ENCODE peak calls at places on chromosomes 1 and 21, in five cellular contexts. E is HepG2, D is H1, A is K562, G is GM12891. B is an unnamed sample.

GRCh38 chr1:229224308-229224707 is 46.6 kb upstream of the RAB4A start:
- DNase-seq in E (no peak), D (no peak), A (no peak), G (no peak), B (no peak)

GRCh38 chr1:34549199-34549598 is 205.6 kb upstream of the GJB5 start:
- DNase-seq in E (peak), D (peak), A (no peak), G (no peak), B (no peak)

GRCh38 chr1:84782311-84782771 is 92.1 kb upstream of the SSX2IP start:
- DNase-seq in E (peak), D (peak), A (peak), G (peak), B (peak)

GRCh38 chr21:44643911-44644310 is 2.3 kb upstream of the KRTAP10-11 start:
- DNase-seq in E (no peak), D (no peak), A (no peak), G (no peak), B (no peak)

GRCh38 chr1:30058966-30059365 is 664.4 kb downstream of the MATN1 start:
- DNase-seq in E (no peak), D (no peak), A (no peak), G (no peak), B (no peak)

GRCh38 chr1:147171399-147172167 is 687 bp downstream of the PRKAB2 start:
- DNase-seq in E (no peak), D (no peak), A (peak), G (peak), B (no peak)

GRCh38 chr21:21003701-21004100 is 5.5 kb downstream of the NCAM2 start:
- DNase-seq in E (peak), D (no peak), A (peak), G (no peak), B (no peak)

GRCh38 chr1:204829133-204829532 is 41.5 kb upstream of the NFASC start:
- DNase-seq in E (no peak), D (no peak), A (no peak), G (no peak), B (no peak)

GRCh38 chr1:15027515-15027948 is 126.0 kb upstream of the TMEM51 start:
- DNase-seq in E (peak), D (no peak), A (peak), G (peak), B (peak)

GRCh38 chr21:43611598-43612369 is 47.5 kb downstream of the HSF2BP start:
- DNase-seq in E (peak), D (peak), A (peak), G (no peak), B (no peak)

GRCh38 chr1:6210606-6211355 is 4.9 kb downstream of the RNF207 start:
- DNase-seq in E (no peak), D (no peak), A (no peak), G (no peak), B (no peak)

GRCh38 chr1:42757892-42758275 is 8.9 kb downstream of the P3H1 start:
- DNase-seq in E (no peak), D (no peak), A (no peak), G (no peak), B (no peak)

GRCh38 chr1:88730132-88730675 is 46.1 kb downstream of the PKN2 start:
- DNase-seq in E (no peak), D (no peak), A (no peak), G (no peak), B (no peak)

GRCh38 chr1:163772266-163772665 is 450.5 kb downstream of the NUF2 start:
- DNase-seq in E (no peak), D (no peak), A (no peak), G (no peak), B (no peak)

GRCh38 chr1:1046243-1046642 is 26.3 kb downstream of the AGRN start:
- DNase-seq in E (no peak), D (no peak), A (no peak), G (no peak), B (no peak)
- TF ChIP-seq TAF1 in E (no peak), D (no peak), A (no peak), G (no peak), B (no peak)

DNA sequence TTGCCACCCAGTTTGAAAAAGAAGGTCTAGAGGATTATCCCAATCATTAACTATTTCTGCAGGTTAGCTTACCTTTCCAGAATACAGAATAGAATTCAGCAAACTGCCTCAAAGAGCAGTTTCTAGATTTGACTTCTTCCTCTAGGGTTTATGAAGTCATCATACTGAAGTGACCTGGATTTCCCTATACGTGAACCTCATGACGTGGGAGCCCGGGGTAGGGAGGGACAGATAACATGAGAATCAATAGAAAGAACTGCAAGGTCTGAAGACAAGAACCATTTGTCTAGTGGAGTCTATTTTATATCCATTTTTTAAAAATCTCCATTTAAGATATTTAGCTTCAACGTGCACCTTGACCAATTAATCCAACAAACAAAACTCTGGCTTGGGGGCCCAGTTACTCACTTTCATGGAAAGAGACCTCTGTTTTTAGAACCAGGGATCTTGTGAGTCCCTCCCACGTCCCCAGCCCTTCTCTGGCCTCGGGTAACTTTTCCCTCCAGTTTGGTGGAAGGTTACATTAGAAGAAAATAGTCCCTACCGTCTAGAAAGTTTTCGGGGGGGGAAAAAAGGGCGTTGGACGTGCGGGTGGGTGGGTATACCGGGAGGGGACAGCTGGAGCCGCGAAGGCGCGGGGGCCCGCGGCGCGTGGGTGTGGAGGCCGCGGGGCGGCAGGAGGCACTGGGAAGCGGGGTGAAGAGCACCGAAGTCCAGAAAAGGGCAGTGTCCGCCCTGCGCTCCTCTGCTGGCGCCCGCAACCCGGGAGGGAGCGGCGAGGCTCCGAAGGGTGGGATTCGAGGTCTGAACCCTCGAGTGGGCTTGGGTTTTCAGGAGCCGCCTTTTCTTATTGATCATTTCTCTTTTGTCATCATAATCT is 13.8 kb upstream of the POGZ start:
- DNase-seq in E (no peak), D (no peak), A (peak), G (no peak), B (no peak)
- TF ChIP-seq POLR2A in E (no peak), D (peak), A (no peak), G (no peak), B (no peak)

GRCh38 chr1:114152211-114153050 is 1.2 kb downstream of the SYT6 start:
- DNase-seq in E (no peak), D (no peak), A (no peak), G (peak), B (no peak)
- TF ChIP-seq POLR2AphosphoS5 in E (no peak), D (peak), A (no peak), G (no peak), B (no peak)

GRCh38 chr1:110242731-110243130 is 32.6 kb downstream of the KCNC4 start:
- DNase-seq in E (no peak), D (no peak), A (no peak), G (no peak), B (no peak)

GRCh38 chr1:110241516-110241915 is 31.4 kb downstream of the KCNC4 start:
- DNase-seq in E (no peak), D (no peak), A (no peak), G (no peak), B (no peak)

GRCh38 chr1:110242062-110242461 is 31.9 kb downstream of the KCNC4 start:
- DNase-seq in E (no peak), D (no peak), A (no peak), G (no peak), B (no peak)

GRCh38 chr1:110243146-110243545 is 33.0 kb downstream of the KCNC4 start:
- DNase-seq in E (no peak), D (no peak), A (no peak), G (no peak), B (no peak)

GRCh38 chr1:110243581-110243980 is 33.5 kb downstream of the KCNC4 start:
- DNase-seq in E (no peak), D (no peak), A (no peak), G (no peak), B (no peak)
- TF ChIP-seq TAF1 in E (no peak), D (no peak), A (no peak), G (no peak), B (no peak)

GRCh38 chr1:51964309-51964696 is 26.2 kb downstream of the RAB3B start:
- DNase-seq in E (no peak), D (no peak), A (no peak), G (no peak), B (no peak)

GRCh38 chr1:51966559-51966958 is 23.9 kb downstream of the RAB3B start:
- DNase-seq in E (no peak), D (no peak), A (no peak), G (no peak), B (no peak)

GRCh38 chr1:51973587-51974474 is 16.7 kb downstream of the RAB3B start:
- DNase-seq in E (no peak), D (no peak), A (no peak), G (no peak), B (no peak)

GRCh38 chr1:51968632-51969031 is 21.9 kb downstream of the RAB3B start:
- DNase-seq in E (peak), D (no peak), A (no peak), G (no peak), B (no peak)

DNA sequence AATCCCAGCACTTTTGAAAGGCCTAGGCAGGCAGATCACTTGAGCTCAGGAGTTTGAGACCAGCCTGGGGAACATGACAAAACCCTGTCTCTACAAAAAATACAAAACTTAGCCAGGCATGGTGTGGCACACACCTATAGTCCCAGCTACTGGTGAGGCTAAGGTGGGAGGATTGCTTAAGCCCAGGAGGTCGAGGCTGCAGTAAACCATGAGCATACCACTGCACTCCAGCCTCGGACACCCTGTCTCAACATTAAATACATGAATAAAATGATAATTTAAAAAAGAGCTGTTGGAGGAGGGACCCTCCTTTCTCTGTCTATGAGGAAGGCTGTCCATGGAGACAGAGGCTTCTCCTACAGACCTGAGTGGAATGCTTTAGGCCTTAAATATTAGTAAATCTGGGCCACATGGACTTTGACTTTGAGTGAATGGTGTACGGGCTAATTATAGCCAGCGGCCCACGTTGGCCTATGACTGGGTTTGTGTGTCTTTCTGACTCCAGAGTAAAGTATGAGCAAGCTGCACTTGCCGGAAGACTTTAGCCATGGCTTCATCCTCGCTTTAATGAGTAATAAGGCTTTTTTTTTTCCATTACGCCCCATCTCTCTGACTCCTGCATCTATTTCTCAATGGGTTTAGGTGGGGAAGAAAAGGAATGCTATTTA is 21.3 kb downstream of the RAB3B start:
- DNase-seq in E (peak), D (no peak), A (no peak), G (no peak), B (no peak)
- TF ChIP-seq POLR2A in E (peak), D (no peak), A (no peak), G (no peak), B (no peak)

DNA sequence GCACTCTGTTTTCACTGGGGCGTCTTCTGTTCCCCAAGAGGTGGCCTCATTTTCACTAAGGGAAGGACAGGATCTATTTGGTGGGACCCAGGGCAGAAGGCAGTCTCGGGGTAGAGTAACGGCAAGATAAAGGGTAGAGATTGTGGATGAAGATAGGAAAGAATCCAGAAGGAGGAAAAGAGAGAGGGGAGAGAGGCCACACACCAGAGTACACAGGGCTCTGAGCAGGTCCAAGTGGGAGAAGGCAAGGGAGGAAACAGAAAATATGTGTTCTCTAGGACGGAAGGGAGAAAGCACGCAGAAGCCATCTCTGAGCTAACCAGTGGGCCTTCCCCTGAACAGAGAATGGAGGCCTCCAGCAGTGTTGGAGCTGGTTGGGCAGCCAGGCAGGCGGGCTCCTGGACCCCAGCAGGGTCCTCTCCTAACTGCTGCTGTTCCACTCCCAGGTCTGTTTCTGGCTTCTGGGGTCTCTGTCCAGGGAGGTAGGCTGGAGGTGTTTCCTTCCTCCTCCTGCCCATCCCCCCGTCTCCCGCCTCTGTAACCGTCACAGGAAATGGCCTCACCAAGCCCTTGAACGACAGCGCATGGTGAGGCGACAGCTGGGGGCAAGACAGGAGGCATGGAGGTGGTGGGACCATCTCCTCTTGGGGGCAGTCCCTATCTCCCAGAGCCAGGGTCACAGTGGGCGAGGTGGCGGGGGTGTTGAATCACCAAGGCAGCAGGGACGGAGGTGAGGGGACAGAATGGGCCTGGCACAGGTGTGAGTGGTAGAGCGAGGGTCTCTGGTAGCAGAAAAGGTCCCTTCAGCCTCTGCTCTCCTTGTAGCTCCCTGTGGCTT is 649 bp downstream of the PTPN7 start:
- DNase-seq in E (no peak), D (no peak), A (peak), G (peak), B (peak)
- TF ChIP-seq POLR2AphosphoS5 in E (no peak), D (no peak), A (peak), G (no peak), B (peak)

GRCh38 chr1:24933468-24933867 is 3.4 kb upstream of the RUNX3 start:
- DNase-seq in E (no peak), D (no peak), A (no peak), G (no peak), B (no peak)

GRCh38 chr1:24932725-24933294 is 2.7 kb upstream of the RUNX3 start:
- DNase-seq in E (no peak), D (no peak), A (no peak), G (no peak), B (no peak)

GRCh38 chr1:24930703-24931480 is 816 bp upstream of the RUNX3 start:
- DNase-seq in E (no peak), D (no peak), A (no peak), G (no peak), B (no peak)

GRCh38 chr1:24931481-24932221 is 1.6 kb upstream of the RUNX3 start:
- DNase-seq in E (no peak), D (no peak), A (no peak), G (no peak), B (no peak)

GRCh38 chr1:24932284-24932683 is 2.2 kb upstream of the RUNX3 start:
- DNase-seq in E (no peak), D (no peak), A (peak), G (peak), B (peak)
- TF ChIP-seq TAF1 in E (no peak), D (no peak), A (no peak), G (no peak), B (no peak)

B was measured in GM12892.